ENCODE peak calls at places on chromosomes 6 and 20, in nine cellular contexts. One of them, this sample, is unnamed.

GRCh38 chr6:122014961-122015360 is 384.5 kb upstream of the HSF2 start:
- DNase-seq in activated CD4-positive, alpha-beta T cell treated with anti-CD3 and anti-CD28 coated beads, Interleukin-2, amount 50 U/mL, for 1 hour: no peak
- DNase-seq in HuH-7: no peak
- DNase-seq in cardiac septum: no peak
- DNase-seq in NCI-H1436: no peak
- DNase-seq in RPMI8226: no peak
- DNase-seq in OCI-M1: no peak
- DNase-seq in stimulated activated naive CD8-positive, alpha-beta T cell treated with anti-CD3 and anti-CD28 coated beads, Interleukin-15, Interleukin-2, amounts not matched to agents 100 U/mL and 50 U/mL, for 24 hours: no peak
- DNase-seq in iris pigment epithelial cell: peak
- DNase-seq in this sample: peak

GRCh38 chr6:11851405-11851804 is 72.8 kb upstream of the ADTRP start:
- DNase-seq in RPMI8226: peak
- DNase-seq in OCI-M1: no peak
- DNase-seq in HuH-7: no peak
- DNase-seq in activated CD4-positive, alpha-beta T cell treated with anti-CD3 and anti-CD28 coated beads, Interleukin-2, amount 50 U/mL, for 1 hour: no peak
- DNase-seq in NCI-H1436: no peak
- DNase-seq in cardiac septum: no peak
- DNase-seq in stimulated activated naive CD8-positive, alpha-beta T cell treated with anti-CD3 and anti-CD28 coated beads, Interleukin-15, Interleukin-2, amounts not matched to agents 100 U/mL and 50 U/mL, for 24 hours: no peak
- DNase-seq in iris pigment epithelial cell: peak
- DNase-seq in this sample: no peak

GRCh38 chr6:84284428-84285033 is 57.1 kb upstream of the CEP162 start:
- DNase-seq in OCI-M1: peak
- DNase-seq in cardiac septum: no peak
- DNase-seq in stimulated activated naive CD8-positive, alpha-beta T cell treated with anti-CD3 and anti-CD28 coated beads, Interleukin-15, Interleukin-2, amounts not matched to agents 100 U/mL and 50 U/mL, for 24 hours: no peak
- DNase-seq in activated CD4-positive, alpha-beta T cell treated with anti-CD3 and anti-CD28 coated beads, Interleukin-2, amount 50 U/mL, for 1 hour: no peak
- DNase-seq in iris pigment epithelial cell: peak
- DNase-seq in NCI-H1436: no peak
- DNase-seq in HuH-7: peak
- DNase-seq in RPMI8226: no peak
- DNase-seq in this sample: peak

GRCh38 chr20:45347936-45348809 is at the start of gene SDC4:
- DNase-seq in iris pigment epithelial cell: peak
- DNase-seq in cardiac septum: no peak
- DNase-seq in NCI-H1436: peak
- DNase-seq in OCI-M1: peak
- DNase-seq in stimulated activated naive CD8-positive, alpha-beta T cell treated with anti-CD3 and anti-CD28 coated beads, Interleukin-15, Interleukin-2, amounts not matched to agents 100 U/mL and 50 U/mL, for 24 hours: peak
- DNase-seq in RPMI8226: peak
- DNase-seq in HuH-7: peak
- DNase-seq in activated CD4-positive, alpha-beta T cell treated with anti-CD3 and anti-CD28 coated beads, Interleukin-2, amount 50 U/mL, for 1 hour: peak
- DNase-seq in this sample: peak

GRCh38 chr6:108737594-108738546 is 110.4 kb upstream of the ARMC2 start:
- DNase-seq in RPMI8226: no peak
- DNase-seq in cardiac septum: no peak
- DNase-seq in HuH-7: no peak
- DNase-seq in NCI-H1436: no peak
- DNase-seq in OCI-M1: peak
- DNase-seq in iris pigment epithelial cell: peak
- DNase-seq in activated CD4-positive, alpha-beta T cell treated with anti-CD3 and anti-CD28 coated beads, Interleukin-2, amount 50 U/mL, for 1 hour: no peak
- DNase-seq in stimulated activated naive CD8-positive, alpha-beta T cell treated with anti-CD3 and anti-CD28 coated beads, Interleukin-15, Interleukin-2, amounts not matched to agents 100 U/mL and 50 U/mL, for 24 hours: peak
- DNase-seq in this sample: peak

GRCh38 chr6:109455161-109455501 is 441 bp downstream of the MICAL1 start:
- DNase-seq in OCI-M1: no peak
- DNase-seq in NCI-H1436: no peak
- DNase-seq in iris pigment epithelial cell: no peak
- DNase-seq in RPMI8226: peak
- DNase-seq in stimulated activated naive CD8-positive, alpha-beta T cell treated with anti-CD3 and anti-CD28 coated beads, Interleukin-15, Interleukin-2, amounts not matched to agents 100 U/mL and 50 U/mL, for 24 hours: peak
- DNase-seq in activated CD4-positive, alpha-beta T cell treated with anti-CD3 and anti-CD28 coated beads, Interleukin-2, amount 50 U/mL, for 1 hour: no peak
- DNase-seq in HuH-7: no peak
- DNase-seq in cardiac septum: no peak
- DNase-seq in this sample: no peak

GRCh38 chr20:48180637-48181036 is 395.4 kb upstream of the SULF2 start:
- DNase-seq in HuH-7: no peak
- DNase-seq in NCI-H1436: no peak
- DNase-seq in cardiac septum: no peak
- DNase-seq in stimulated activated naive CD8-positive, alpha-beta T cell treated with anti-CD3 and anti-CD28 coated beads, Interleukin-15, Interleukin-2, amounts not matched to agents 100 U/mL and 50 U/mL, for 24 hours: no peak
- DNase-seq in OCI-M1: no peak
- DNase-seq in activated CD4-positive, alpha-beta T cell treated with anti-CD3 and anti-CD28 coated beads, Interleukin-2, amount 50 U/mL, for 1 hour: no peak
- DNase-seq in RPMI8226: no peak
- DNase-seq in iris pigment epithelial cell: peak
- DNase-seq in this sample: peak

GRCh38 chr6:139016337-139017213 is 12.0 kb upstream of the ABRACL start:
- DNase-seq in OCI-M1: peak
- DNase-seq in iris pigment epithelial cell: no peak
- DNase-seq in cardiac septum: no peak
- DNase-seq in RPMI8226: peak
- DNase-seq in activated CD4-positive, alpha-beta T cell treated with anti-CD3 and anti-CD28 coated beads, Interleukin-2, amount 50 U/mL, for 1 hour: no peak
- DNase-seq in NCI-H1436: no peak
- DNase-seq in HuH-7: no peak
- DNase-seq in stimulated activated naive CD8-positive, alpha-beta T cell treated with anti-CD3 and anti-CD28 coated beads, Interleukin-15, Interleukin-2, amounts not matched to agents 100 U/mL and 50 U/mL, for 24 hours: no peak
- DNase-seq in this sample: no peak

GRCh38 chr6:150327117-150327774 is 41.6 kb upstream of the IYD start:
- DNase-seq in HuH-7: no peak
- DNase-seq in NCI-H1436: no peak
- DNase-seq in RPMI8226: no peak
- DNase-seq in iris pigment epithelial cell: no peak
- DNase-seq in OCI-M1: no peak
- DNase-seq in cardiac septum: no peak
- DNase-seq in stimulated activated naive CD8-positive, alpha-beta T cell treated with anti-CD3 and anti-CD28 coated beads, Interleukin-15, Interleukin-2, amounts not matched to agents 100 U/mL and 50 U/mL, for 24 hours: no peak
- DNase-seq in activated CD4-positive, alpha-beta T cell treated with anti-CD3 and anti-CD28 coated beads, Interleukin-2, amount 50 U/mL, for 1 hour: no peak
- DNase-seq in this sample: no peak

This sample was measured in choroid plexus epithelial cell.